ENCODE peak calls at places on chromosomes 1 and 21, in five cellular contexts. X is renal cortical epithelial cell; V is activated naive CD8-positive, alpha-beta T cell treated with anti-CD3 and anti-CD28 coated beads, Interleukin-2, amount 50 U/mL, for 24 hours; M is fibroblast of villous mesenchyme; F is fibroblast of the conjunctiva. W is an unnamed sample.

GRCh38 chr21:39094087-39094785 is 89.0 kb downstream of the PSMG1 start:
- DNase-seq in X (no peak), V (no peak), M (no peak), F (no peak), W (no peak)

GRCh38 chr1:182720465-182720864 is 36.1 kb upstream of the RGS8 start:
- DNase-seq in X (peak), V (no peak), M (peak), F (no peak), W (no peak)

GRCh38 chr1:94247146-94248094 is 10.0 kb upstream of the ARHGAP29 start:
- DNase-seq in X (no peak), V (peak), M (peak), F (no peak), W (peak)

GRCh38 chr1:2050482-2050792 is 226 bp downstream of the PRKCZ start:
- DNase-seq in X (no peak), V (peak), M (peak), F (no peak), W (peak)

GRCh38 chr1:221217029-221217428 is 337.8 kb downstream of the HLX start:
- DNase-seq in X (peak), V (no peak), M (no peak), F (no peak), W (no peak)

GRCh38 chr1:69982992-69983391 is 222.4 kb downstream of the LRRC40 start:
- DNase-seq in X (peak), V (no peak), M (peak), F (peak), W (no peak)

GRCh38 chr1:214559079-214559478 is 7.7 kb upstream of the PTPN14 start:
- DNase-seq in X (no peak), V (no peak), M (peak), F (no peak), W (no peak)

GRCh38 chr1:226565476-226565875 is 16.9 kb downstream of the STUM start:
- DNase-seq in X (no peak), V (no peak), M (no peak), F (no peak), W (no peak)

GRCh38 chr1:26724118-26724517 is 28.3 kb downstream of the ARID1A start:
- DNase-seq in X (no peak), V (no peak), M (no peak), F (no peak), W (no peak)

GRCh38 chr1:171680339-171680738 is 27.9 kb upstream of the MYOC start:
- DNase-seq in X (no peak), V (no peak), M (no peak), F (no peak), W (no peak)

GRCh38 chr1:211478801-211479619 is 13.0 kb downstream of the RD3 start:
- DNase-seq in X (no peak), V (no peak), M (no peak), F (no peak), W (peak)

GRCh38 chr1:63522891-63523728 is at the start of the genes EFCAB7 and ITGB3BP:
- DNase-seq in X (peak), V (peak), M (peak), F (peak), W (peak)

GRCh38 chr1:226711976-226712778 is 26.9 kb downstream of the ITPKB start:
- DNase-seq in X (no peak), V (peak), M (no peak), F (no peak), W (peak)

GRCh38 chr1:201127755-201128455 is 921 bp upstream of the ASCL5 start:
- DNase-seq in X (no peak), V (no peak), M (no peak), F (no peak), W (no peak)

GRCh38 chr1:237613984-237614383 is 276.7 kb downstream of the ZP4 start:
- DNase-seq in X (no peak), V (no peak), M (no peak), F (no peak), W (no peak)

GRCh38 chr21:14677639-14678179 is 131.6 kb upstream of the SAMSN1 start:
- DNase-seq in X (no peak), V (no peak), M (no peak), F (no peak), W (no peak)

GRCh38 chr1:19059773-19060172 is 103.3 kb upstream of the IFFO2 start:
- DNase-seq in X (no peak), V (no peak), M (no peak), F (no peak), W (no peak)

GRCh38 chr1:46445773-46446256 is 43.8 kb upstream of the DMBX1 start:
- DNase-seq in X (no peak), V (no peak), M (no peak), F (no peak), W (no peak)

GRCh38 chr1:177209357-177209756 is 38.6 kb downstream of the BRINP2 start:
- DNase-seq in X (peak), V (no peak), M (peak), F (peak), W (no peak)

GRCh38 chr1:161994153-161994814 is 29.4 kb downstream of the OLFML2B start:
- DNase-seq in X (no peak), V (no peak), M (peak), F (no peak), W (no peak)

GRCh38 chr1:76593614-76594013 is 273.7 kb upstream of the ST6GALNAC5 start:
- DNase-seq in X (no peak), V (no peak), M (no peak), F (no peak), W (no peak)

GRCh38 chr1:24735619-24736375 is 9.4 kb upstream of the CLIC4 start:
- DNase-seq in X (no peak), V (no peak), M (peak), F (no peak), W (no peak)

GRCh38 chr1:14220324-14220723 is 378.2 kb upstream of the KAZN start:
- DNase-seq in X (no peak), V (no peak), M (no peak), F (no peak), W (no peak)

GRCh38 chr1:116278541-116278866 is 94.5 kb upstream of the ATP1A1 start:
- DNase-seq in X (no peak), V (no peak), M (no peak), F (no peak), W (no peak)

GRCh38 chr21:35329940-35330670 is 281.0 kb upstream of the RUNX1 start:
- DNase-seq in X (no peak), V (no peak), M (no peak), F (no peak), W (no peak)

GRCh38 chr1:35111106-35111505 is 31.9 kb downstream of the ZMYM1 start:
- DNase-seq in X (peak), V (no peak), M (peak), F (peak), W (no peak)

GRCh38 chr1:244409648-244410164 is 42.0 kb downstream of the ADSS2 start:
- DNase-seq in X (no peak), V (no peak), M (no peak), F (no peak), W (no peak)

GRCh38 chr1:9860887-9861286 is 37.1 kb upstream of the CLSTN1 start:
- DNase-seq in X (no peak), V (no peak), M (no peak), F (no peak), W (no peak)

GRCh38 chr1:200453544-200453905 is 43.7 kb upstream of the ZNF281 start:
- DNase-seq in X (peak), V (no peak), M (peak), F (no peak), W (no peak)

GRCh38 chr1:201713093-201713810 is 115.7 kb upstream of the IPO9 start:
- DNase-seq in X (peak), V (peak), M (peak), F (peak), W (no peak)

GRCh38 chr1:50661626-50662025 is 238.4 kb upstream of the DMRTA2 start:
- DNase-seq in X (peak), V (no peak), M (no peak), F (peak), W (no peak)

GRCh38 chr1:67441183-67441582 is 11.0 kb upstream of the SERBP1 start:
- DNase-seq in X (peak), V (peak), M (peak), F (peak), W (no peak)

GRCh38 chr1:24385160-24385939 is 28.2 kb downstream of the STPG1 start:
- DNase-seq in X (no peak), V (peak), M (peak), F (no peak), W (peak)

GRCh38 chr1:200896571-200897187 is 2.0 kb downstream of the INAVA start:
- DNase-seq in X (peak), V (no peak), M (peak), F (no peak), W (no peak)

GRCh38 chr1:25619101-25619890 is 2.7 kb downstream of the MAN1C1 start:
- DNase-seq in X (no peak), V (peak), M (peak), F (no peak), W (peak)

W was measured in activated CD8-positive, alpha-beta T cell treated with anti-CD3 and anti-CD28 coated beads, Interleukin-2, amount 10 ng/mL, durations not matched to agents 7 days and 5 days.